ENCODE peak calls at places on chromosome 19, in five cellular contexts. S is right atrium auricular region, I is breast epithelium, D is left lung, E is RWPE1. P is an unnamed sample.

GRCh38 chr19:29952127-29952526 is 10.1 kb downstream of the URI1 start:
- DNase-seq in E (no peak), I (no peak), D (no peak), S (no peak), P (no peak)

GRCh38 chr19:2850256-2850925 is 9.1 kb downstream of the ZNF555 start:
- DNase-seq in D (no peak), I (no peak), S (no peak), E (no peak), P (no peak)

GRCh38 chr19:33758541-33759013 is 38.1 kb upstream of the KCTD15 start:
- DNase-seq in D (peak), E (peak), I (no peak), S (no peak), P (no peak)

GRCh38 chr19:41265376-41266153 is 1.4 kb downstream of the HNRNPUL1 start:
- DNase-seq in I (no peak), D (peak), E (peak), S (no peak), P (no peak)

GRCh38 chr19:19628499-19629134 is 597 bp upstream of the LPAR2 start:
- DNase-seq in D (peak), S (no peak), E (peak), I (peak), P (no peak)

GRCh38 chr19:588093-588742 is 1.5 kb upstream of the HCN2 start:
- DNase-seq in I (peak), E (no peak), S (no peak), D (peak), P (no peak)

GRCh38 chr19:16248380-16249023 is 50.8 kb downstream of the AP1M1 start:
- DNase-seq in I (no peak), D (no peak), S (no peak), E (no peak), P (no peak)

GRCh38 chr19:2099937-2100718 is 3.4 kb downstream of the IZUMO4 start:
- DNase-seq in S (no peak), D (no peak), E (no peak), I (no peak), P (no peak)

GRCh38 chr19:30678168-30678567 is 306.0 kb downstream of the ZNF536 start:
- DNase-seq in D (no peak), I (no peak), S (no peak), E (no peak), P (no peak)

GRCh38 chr19:35266904-35267817 is 1.6 kb upstream of the USF2 start:
- DNase-seq in S (no peak), D (peak), I (peak), E (no peak), P (no peak)

GRCh38 chr19:1455336-1456120 is 5.6 kb downstream of the APC2 start:
- DNase-seq in I (peak), E (peak), S (no peak), D (no peak), P (peak)

GRCh38 chr19:52196256-52196967 is 6.6 kb downstream of the PPP2R1A start:
- DNase-seq in E (no peak), I (no peak), S (no peak), D (no peak), P (no peak)

DNA sequence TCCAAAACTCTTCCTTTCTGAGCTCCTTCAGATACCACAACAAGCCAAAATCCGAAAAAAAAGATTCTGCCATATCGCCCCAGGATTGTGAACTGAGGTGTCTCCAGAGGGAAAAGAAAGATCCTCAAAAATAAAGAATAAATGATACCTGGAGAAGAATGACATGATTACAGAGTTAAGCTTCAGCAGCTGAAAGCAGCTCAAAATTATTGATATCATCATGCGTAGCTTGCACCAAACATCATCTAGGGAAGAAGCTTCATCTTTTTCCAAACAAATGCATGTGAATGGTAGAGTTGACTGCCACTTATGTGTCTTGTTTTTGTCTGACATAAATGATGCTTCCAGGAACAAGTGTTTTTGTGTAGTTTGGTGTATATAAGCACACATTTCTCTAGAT is at the start of gene NLRP9:
- DNase-seq in I (no peak), S (no peak), D (no peak), E (no peak), P (no peak)
- H3K27ac ChIP-seq in I (no peak), S (no peak), D (no peak), E (no peak), P (no peak)

GRCh38 chr19:6794817-6795431 is 22.4 kb downstream of the VAV1 start:
- DNase-seq in E (no peak), D (no peak), I (no peak), S (no peak), P (no peak)

GRCh38 chr19:6796278-6796677 is 23.8 kb downstream of the VAV1 start:
- DNase-seq in S (no peak), I (no peak), E (no peak), D (no peak), P (no peak)

GRCh38 chr19:6793973-6794372 is 21.5 kb downstream of the VAV1 start:
- DNase-seq in D (no peak), E (no peak), I (no peak), S (no peak), P (no peak)

GRCh38 chr19:6791237-6791636 is 18.7 kb downstream of the VAV1 start:
- DNase-seq in E (no peak), S (no peak), I (no peak), D (no peak), P (no peak)

GRCh38 chr19:6793411-6793810 is 20.9 kb downstream of the VAV1 start:
- DNase-seq in S (no peak), D (no peak), I (no peak), E (no peak), P (no peak)
- H3K27ac ChIP-seq in S (no peak), D (no peak), I (no peak), E (no peak), P (no peak)

DNA sequence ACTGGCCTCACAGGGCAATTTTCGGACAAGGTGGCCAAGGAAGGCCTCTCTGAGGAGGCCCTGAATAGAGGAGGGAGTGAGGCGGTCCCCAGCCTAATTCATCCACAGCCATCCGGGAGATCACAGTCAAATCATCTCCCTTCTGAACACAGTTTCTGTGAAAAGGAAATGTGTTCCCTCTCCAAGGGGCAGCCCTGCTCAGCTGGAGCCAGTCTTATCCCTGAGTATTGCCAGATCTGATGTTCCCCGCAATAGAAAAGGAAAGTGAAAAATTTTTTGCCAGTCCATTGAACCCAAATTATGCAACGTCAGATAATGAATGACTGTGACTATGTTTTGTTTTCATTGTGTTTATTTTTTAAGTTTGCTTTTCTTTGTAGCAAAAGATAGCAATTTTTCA is 125.9 kb downstream of the SIPA1L3 start:
- DNase-seq in E (no peak), D (no peak), S (no peak), I (no peak), P (no peak)
- H3K27ac ChIP-seq in E (no peak), D (no peak), S (no peak), I (no peak), P (no peak)

GRCh38 chr19:53647792-53648191 is 16.0 kb downstream of the DPRX start:
- DNase-seq in I (no peak), D (no peak), E (no peak), S (no peak), P (no peak)
- H3K27ac ChIP-seq in I (no peak), D (no peak), E (no peak), S (no peak), P (no peak)

P was measured in thoracic aorta.